ENCODE peak calls at places on chromosomes 3 and 15, in six cellular contexts. One of them, this sample, is unnamed.

GRCh38 chr15:29435811-29436210 is 166.2 kb upstream of the NSMCE3 start:
- DNase-seq in H9: no peak
- DNase-seq in Caco-2: no peak
- DNase-seq in H54: no peak
- DNase-seq in activated naive CD4-positive, alpha-beta T cell treated with anti-CD3 and anti-CD28 coated beads, Interleukin-2, amount 10 ng/mL, durations not matched to agents 7 days and 5 days: no peak
- DNase-seq in stimulated activated CD8-positive, alpha-beta memory T cell treated with anti-CD3 and anti-CD28 coated beads, Interleukin-15, amount 100 ng/mL, for 24 hours: no peak
- DNase-seq in this sample: no peak

GRCh38 chr15:94670436-94671034 is 439.2 kb downstream of the MCTP2 start:
- DNase-seq in stimulated activated CD8-positive, alpha-beta memory T cell treated with anti-CD3 and anti-CD28 coated beads, Interleukin-15, amount 100 ng/mL, for 24 hours: no peak
- DNase-seq in H9: no peak
- DNase-seq in Caco-2: peak
- DNase-seq in H54: no peak
- DNase-seq in activated naive CD4-positive, alpha-beta T cell treated with anti-CD3 and anti-CD28 coated beads, Interleukin-2, amount 10 ng/mL, durations not matched to agents 7 days and 5 days: no peak
- DNase-seq in this sample: peak

GRCh38 chr15:49865925-49866757 is 245.3 kb downstream of the DTWD1 start:
- DNase-seq in activated naive CD4-positive, alpha-beta T cell treated with anti-CD3 and anti-CD28 coated beads, Interleukin-2, amount 10 ng/mL, durations not matched to agents 7 days and 5 days: no peak
- DNase-seq in Caco-2: no peak
- DNase-seq in H9: no peak
- DNase-seq in stimulated activated CD8-positive, alpha-beta memory T cell treated with anti-CD3 and anti-CD28 coated beads, Interleukin-15, amount 100 ng/mL, for 24 hours: no peak
- DNase-seq in H54: no peak
- DNase-seq in this sample: peak

GRCh38 chr15:22989576-22990477 is 9.7 kb upstream of the CYFIP1 start:
- DNase-seq in Caco-2: no peak
- DNase-seq in H54: no peak
- DNase-seq in H9: no peak
- DNase-seq in stimulated activated CD8-positive, alpha-beta memory T cell treated with anti-CD3 and anti-CD28 coated beads, Interleukin-15, amount 100 ng/mL, for 24 hours: no peak
- DNase-seq in activated naive CD4-positive, alpha-beta T cell treated with anti-CD3 and anti-CD28 coated beads, Interleukin-2, amount 10 ng/mL, durations not matched to agents 7 days and 5 days: no peak
- DNase-seq in this sample: no peak

GRCh38 chr3:8576841-8577553 is 67.6 kb downstream of the SSUH2 start:
- DNase-seq in H54: no peak
- DNase-seq in stimulated activated CD8-positive, alpha-beta memory T cell treated with anti-CD3 and anti-CD28 coated beads, Interleukin-15, amount 100 ng/mL, for 24 hours: no peak
- DNase-seq in H9: no peak
- DNase-seq in Caco-2: no peak
- DNase-seq in activated naive CD4-positive, alpha-beta T cell treated with anti-CD3 and anti-CD28 coated beads, Interleukin-2, amount 10 ng/mL, durations not matched to agents 7 days and 5 days: no peak
- DNase-seq in this sample: peak

GRCh38 chr15:58864602-58865419 is 68.7 kb downstream of the SLTM start:
- DNase-seq in H9: peak
- DNase-seq in H54: no peak
- DNase-seq in activated naive CD4-positive, alpha-beta T cell treated with anti-CD3 and anti-CD28 coated beads, Interleukin-2, amount 10 ng/mL, durations not matched to agents 7 days and 5 days: peak
- DNase-seq in stimulated activated CD8-positive, alpha-beta memory T cell treated with anti-CD3 and anti-CD28 coated beads, Interleukin-15, amount 100 ng/mL, for 24 hours: no peak
- DNase-seq in Caco-2: peak
- DNase-seq in this sample: no peak

GRCh38 chr3:100516232-100516631 is 23.8 kb downstream of the TMEM45A start:
- DNase-seq in Caco-2: no peak
- DNase-seq in H9: no peak
- DNase-seq in stimulated activated CD8-positive, alpha-beta memory T cell treated with anti-CD3 and anti-CD28 coated beads, Interleukin-15, amount 100 ng/mL, for 24 hours: no peak
- DNase-seq in activated naive CD4-positive, alpha-beta T cell treated with anti-CD3 and anti-CD28 coated beads, Interleukin-2, amount 10 ng/mL, durations not matched to agents 7 days and 5 days: no peak
- DNase-seq in H54: no peak
- DNase-seq in this sample: no peak

GRCh38 chr3:158683216-158683975 is 10.9 kb upstream of the LXN start:
- DNase-seq in H9: no peak
- DNase-seq in stimulated activated CD8-positive, alpha-beta memory T cell treated with anti-CD3 and anti-CD28 coated beads, Interleukin-15, amount 100 ng/mL, for 24 hours: no peak
- DNase-seq in Caco-2: no peak
- DNase-seq in activated naive CD4-positive, alpha-beta T cell treated with anti-CD3 and anti-CD28 coated beads, Interleukin-2, amount 10 ng/mL, durations not matched to agents 7 days and 5 days: no peak
- DNase-seq in H54: no peak
- DNase-seq in this sample: no peak

GRCh38 chr15:77107068-77107467 is 36.2 kb upstream of the TSPAN3 start:
- DNase-seq in activated naive CD4-positive, alpha-beta T cell treated with anti-CD3 and anti-CD28 coated beads, Interleukin-2, amount 10 ng/mL, durations not matched to agents 7 days and 5 days: no peak
- DNase-seq in stimulated activated CD8-positive, alpha-beta memory T cell treated with anti-CD3 and anti-CD28 coated beads, Interleukin-15, amount 100 ng/mL, for 24 hours: no peak
- DNase-seq in H54: no peak
- DNase-seq in H9: no peak
- DNase-seq in Caco-2: no peak
- DNase-seq in this sample: no peak

GRCh38 chr3:127056281-127056680 is 73.4 kb downstream of the PLXNA1 start:
- DNase-seq in stimulated activated CD8-positive, alpha-beta memory T cell treated with anti-CD3 and anti-CD28 coated beads, Interleukin-15, amount 100 ng/mL, for 24 hours: no peak
- DNase-seq in H54: no peak
- DNase-seq in Caco-2: no peak
- DNase-seq in H9: no peak
- DNase-seq in activated naive CD4-positive, alpha-beta T cell treated with anti-CD3 and anti-CD28 coated beads, Interleukin-2, amount 10 ng/mL, durations not matched to agents 7 days and 5 days: peak
- DNase-seq in this sample: no peak

GRCh38 chr3:113097821-113098516 is 107.2 kb downstream of the GTPBP8 start:
- DNase-seq in Caco-2: no peak
- DNase-seq in H9: no peak
- DNase-seq in stimulated activated CD8-positive, alpha-beta memory T cell treated with anti-CD3 and anti-CD28 coated beads, Interleukin-15, amount 100 ng/mL, for 24 hours: no peak
- DNase-seq in activated naive CD4-positive, alpha-beta T cell treated with anti-CD3 and anti-CD28 coated beads, Interleukin-2, amount 10 ng/mL, durations not matched to agents 7 days and 5 days: no peak
- DNase-seq in H54: peak
- DNase-seq in this sample: peak

GRCh38 chr15:82995076-82995475 is 9.1 kb downstream of the RAMAC start:
- DNase-seq in Caco-2: no peak
- DNase-seq in H54: no peak
- DNase-seq in stimulated activated CD8-positive, alpha-beta memory T cell treated with anti-CD3 and anti-CD28 coated beads, Interleukin-15, amount 100 ng/mL, for 24 hours: no peak
- DNase-seq in activated naive CD4-positive, alpha-beta T cell treated with anti-CD3 and anti-CD28 coated beads, Interleukin-2, amount 10 ng/mL, durations not matched to agents 7 days and 5 days: no peak
- DNase-seq in H9: no peak
- DNase-seq in this sample: no peak

GRCh38 chr15:82648257-82649103 is 1.3 kb upstream of the CPEB1 start:
- DNase-seq in Caco-2: no peak
- DNase-seq in H54: no peak
- DNase-seq in stimulated activated CD8-positive, alpha-beta memory T cell treated with anti-CD3 and anti-CD28 coated beads, Interleukin-15, amount 100 ng/mL, for 24 hours: no peak
- DNase-seq in activated naive CD4-positive, alpha-beta T cell treated with anti-CD3 and anti-CD28 coated beads, Interleukin-2, amount 10 ng/mL, durations not matched to agents 7 days and 5 days: no peak
- DNase-seq in H9: peak
- DNase-seq in this sample: no peak

GRCh38 chr3:114213669-114214541 is 23.5 kb downstream of the ZNF80 start:
- DNase-seq in H54: peak
- DNase-seq in Caco-2: no peak
- DNase-seq in H9: peak
- DNase-seq in activated naive CD4-positive, alpha-beta T cell treated with anti-CD3 and anti-CD28 coated beads, Interleukin-2, amount 10 ng/mL, durations not matched to agents 7 days and 5 days: peak
- DNase-seq in stimulated activated CD8-positive, alpha-beta memory T cell treated with anti-CD3 and anti-CD28 coated beads, Interleukin-15, amount 100 ng/mL, for 24 hours: peak
- DNase-seq in this sample: no peak

This sample was measured in SJSA1.